ENCODE peak calls at places on chromosomes 16 and 17, in seven cellular contexts. I, G, L, K, C, S and Q are unnamed samples.

GRCh38 chr17:82929011-82929622 is 89.3 kb upstream of the ZNF750 start:
- DNase-seq in I (no peak), G (no peak), L (no peak), K (no peak), C (no peak), S (no peak), Q (peak)

GRCh38 chr16:19555938-19556778 is 655 bp downstream of the VPS35L start:
- DNase-seq in I (peak), G (peak), L (no peak), K (peak), C (peak), S (peak), Q (no peak)

GRCh38 chr17:14204084-14204483 is 32.6 kb downstream of the CDRT15 start:
- DNase-seq in I (no peak), G (no peak), L (no peak), K (no peak), C (no peak), S (no peak), Q (no peak)

GRCh38 chr16:84821728-84822676 is 2.2 kb downstream of the CRISPLD2 start:
- DNase-seq in I (peak), G (no peak), L (no peak), K (no peak), C (no peak), S (no peak), Q (no peak)

GRCh38 chr17:73546770-73547345 is 97.4 kb downstream of the SDK2 start:
- DNase-seq in I (peak), G (peak), L (no peak), K (peak), C (no peak), S (peak), Q (peak)

GRCh38 chr16:8855051-8855786 is 13.6 kb downstream of the CARHSP1 start:
- DNase-seq in I (no peak), G (no peak), L (no peak), K (no peak), C (no peak), S (peak), Q (no peak)

GRCh38 chr17:6603746-6604325 is 36.7 kb downstream of the KIAA0753 start:
- DNase-seq in I (no peak), G (no peak), L (peak), K (no peak), C (no peak), S (no peak), Q (no peak)

GRCh38 chr16:87133112-87133850 is 183.9 kb downstream of the C16orf95 start:
- DNase-seq in I (no peak), G (no peak), L (no peak), K (no peak), C (no peak), S (no peak), Q (no peak)

GRCh38 chr16:27346818-27347217 is 33.0 kb downstream of the IL4R start:
- DNase-seq in I (no peak), G (no peak), L (no peak), K (no peak), C (no peak), S (no peak), Q (no peak)

GRCh38 chr16:84438971-84439696 is 65.3 kb downstream of the MEAK7 start:
- DNase-seq in I (no peak), G (no peak), L (no peak), K (no peak), C (no peak), S (no peak), Q (no peak)

GRCh38 chr16:89358030-89359005 is 132.0 kb downstream of the ANKRD11 start:
- DNase-seq in I (no peak), G (no peak), L (no peak), K (no peak), C (no peak), S (no peak), Q (no peak)

GRCh38 chr17:57880086-57880456 is 30.2 kb upstream of the MRPS23 start:
- DNase-seq in I (peak), G (no peak), L (no peak), K (no peak), C (no peak), S (no peak), Q (no peak)

GRCh38 chr16:85234310-85235235 is 122.3 kb upstream of the CIBAR2 start:
- DNase-seq in I (no peak), G (no peak), L (no peak), K (peak), C (peak), S (peak), Q (peak)

GRCh38 chr17:19736071-19736470 is 12.0 kb downstream of the ALDH3A1 start:
- DNase-seq in I (no peak), G (no peak), L (no peak), K (no peak), C (no peak), S (no peak), Q (no peak)

GRCh38 chr17:9991351-9991750 is 86.3 kb upstream of the RCVRN start:
- DNase-seq in I (no peak), G (no peak), L (no peak), K (no peak), C (no peak), S (no peak), Q (no peak)

GRCh38 chr16:11024333-11025053 is 80.1 kb downstream of the CLEC16A start:
- DNase-seq in I (peak), G (no peak), L (no peak), K (no peak), C (no peak), S (no peak), Q (no peak)

GRCh38 chr16:87828071-87828971 is 41.0 kb downstream of the SLC7A5 start:
- DNase-seq in I (no peak), G (no peak), L (no peak), K (no peak), C (no peak), S (no peak), Q (no peak)

GRCh38 chr16:27222499-27223225 is 19.3 kb downstream of the KDM8 start:
- DNase-seq in I (peak), G (no peak), L (no peak), K (no peak), C (peak), S (peak), Q (no peak)

GRCh38 chr16:11035096-11035495 is 90.7 kb downstream of the CLEC16A start:
- DNase-seq in I (no peak), G (no peak), L (no peak), K (no peak), C (no peak), S (no peak), Q (no peak)

GRCh38 chr17:11671151-11671550 is 72.9 kb downstream of the DNAH9 start:
- DNase-seq in I (no peak), G (no peak), L (no peak), K (no peak), C (no peak), S (no peak), Q (no peak)

GRCh38 chr17:71163121-71163812 is 957.6 kb upstream of the SOX9 start:
- DNase-seq in I (peak), G (no peak), L (no peak), K (no peak), C (peak), S (no peak), Q (no peak)

GRCh38 chr17:5000237-5000639 is 2.5 kb downstream of the KIF1C start:
- DNase-seq in I (no peak), G (no peak), L (no peak), K (no peak), C (no peak), S (no peak), Q (no peak)

GRCh38 chr17:13478326-13478830 is 123.4 kb downstream of the HS3ST3A1 start:
- DNase-seq in I (no peak), G (no peak), L (no peak), K (no peak), C (no peak), S (no peak), Q (no peak)

GRCh38 chr16:3665508-3665907 is 11.0 kb downstream of the DNASE1 start:
- DNase-seq in I (no peak), G (no peak), L (no peak), K (no peak), C (no peak), S (no peak), Q (no peak)

GRCh38 chr16:85761866-85762265 is 11.0 kb upstream of the C16orf74 start:
- DNase-seq in I (no peak), G (no peak), L (no peak), K (no peak), C (no peak), S (no peak), Q (no peak)

GRCh38 chr16:593807-594206 is 3.9 kb downstream of the RAB40C start:
- DNase-seq in I (no peak), G (no peak), L (no peak), K (no peak), C (no peak), S (no peak), Q (no peak)

GRCh38 chr16:593406-593805 is 3.5 kb downstream of the RAB40C start:
- DNase-seq in I (peak), G (no peak), L (no peak), K (no peak), C (no peak), S (no peak), Q (no peak)

GRCh38 chr16:590875-591200 is 972 bp downstream of the RAB40C start:
- DNase-seq in I (no peak), G (no peak), L (no peak), K (no peak), C (no peak), S (no peak), Q (no peak)

GRCh38 chr16:591892-592517 is 2.1 kb downstream of the RAB40C start:
- DNase-seq in I (no peak), G (no peak), L (no peak), K (no peak), C (no peak), S (no peak), Q (no peak)

GRCh38 chr16:592518-593306 is 2.8 kb downstream of the RAB40C start:
- DNase-seq in I (no peak), G (no peak), L (peak), K (no peak), C (no peak), S (no peak), Q (no peak)
- TF ChIP-seq CTCF in I (no peak), G (no peak), L (no peak), K (no peak), C (no peak), S (no peak), Q (no peak)

GRCh38 chr16:71930013-71930563 is 34.8 kb downstream of the IST1 start:
- DNase-seq in I (peak), G (no peak), L (no peak), K (no peak), C (no peak), S (no peak), Q (no peak)
- TF ChIP-seq CTCF in I (no peak), G (no peak), L (no peak), K (no peak), C (no peak), S (no peak), Q (no peak)

GRCh38 chr17:50603340-50603739 is 31.3 kb upstream of the ABCC3 start:
- DNase-seq in I (no peak), G (no peak), L (no peak), K (no peak), C (no peak), S (peak), Q (no peak)
- TF ChIP-seq CTCF in I (peak), G (no peak), L (no peak), K (peak), C (peak), S (peak), Q (peak)

DNA sequence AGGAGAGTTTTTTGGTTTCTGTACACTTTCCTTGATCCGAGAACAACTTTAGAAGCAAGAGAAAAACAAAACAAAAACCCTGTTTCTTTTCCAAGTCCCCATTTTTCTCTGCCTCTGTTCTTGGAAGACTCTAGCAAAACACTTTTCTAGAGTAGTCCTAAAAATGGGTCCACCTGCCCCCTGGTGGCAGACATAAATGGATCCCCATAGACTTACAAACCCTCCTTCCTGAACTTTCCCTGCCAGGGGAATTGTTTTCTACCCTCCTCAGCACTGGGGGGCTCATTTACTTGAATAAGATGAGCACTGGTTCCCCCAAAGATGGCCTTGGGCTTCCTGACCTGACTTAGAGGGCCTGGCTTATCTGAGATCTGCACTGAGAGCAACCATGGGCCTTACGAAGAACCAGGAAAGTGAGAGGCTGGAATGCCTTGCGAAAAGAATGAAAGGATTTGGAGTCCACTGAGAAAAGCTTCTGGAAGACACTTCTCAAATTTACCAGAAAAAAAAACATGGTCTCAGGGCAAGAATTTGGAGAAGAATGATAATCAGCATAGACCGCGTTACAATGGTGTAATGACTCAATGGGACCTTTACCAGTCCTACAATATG is 48.0 kb upstream of the CDYL2 start:
- DNase-seq in I (peak), G (peak), L (no peak), K (peak), C (peak), S (peak), Q (peak)
- TF ChIP-seq CTCF in I (peak), G (peak), L (no peak), K (peak), C (peak), S (peak), Q (peak)